ENCODE peak calls at places on chromosomes 6 and 20, in nine cellular contexts. Z is lower leg skin, M is GM13977, L is neural crest cell, E is occipital lobe, B is MCF 10A, U is kidney tubule cell, D is mesendoderm, O is HEK293T. Y is an unnamed sample.

GRCh38 chr20:31698803-31699718 is 23.6 kb downstream of the BCL2L1 start:
- DNase-seq in B (peak; percentile 76), M (peak; percentile 78), O (no peak), L (no peak), D (peak; percentile 86), E (peak; percentile 48), U (peak; percentile 97), Z (peak; percentile 88), Y (peak; percentile 86)

GRCh38 chr20:2385026-2385425 is 4.3 kb downstream of the TGM6 start:
- DNase-seq in O (no peak), L (no peak), M (no peak), B (no peak), Z (no peak), E (no peak), D (peak; percentile 69), U (no peak), Y (no peak)

GRCh38 chr6:80403365-80403764 is 296.9 kb downstream of the BCKDHB start:
- DNase-seq in M (no peak), U (no peak), Z (no peak), O (no peak), D (no peak), L (no peak), B (no peak), E (no peak), Y (no peak)

GRCh38 chr20:10225439-10226080 is 6.9 kb downstream of the SNAP25 start:
- DNase-seq in M (no peak), E (no peak), U (peak; percentile 10), D (peak; percentile 68), O (peak; percentile 22), B (no peak), Z (no peak), L (no peak), Y (no peak)

GRCh38 chr6:24761193-24761835 is 13.4 kb upstream of the GMNN start:
- DNase-seq in U (no peak), D (peak; percentile 26), Z (no peak), O (peak; percentile 25), L (no peak), M (no peak), E (no peak), B (no peak), Y (no peak)

GRCh38 chr6:98977606-98978292 is 30.0 kb upstream of the FBXL4 start:
- DNase-seq in L (no peak), B (no peak), O (no peak), U (peak; percentile 34), E (no peak), Z (no peak), D (no peak), M (no peak), Y (no peak)

GRCh38 chr20:381581-382290 is 1.2 kb downstream of the TRIB3 start:
- DNase-seq in E (peak; percentile 54), M (peak; percentile 91), D (peak; percentile 78), U (peak; percentile 86), O (peak; percentile 50), B (peak; percentile 81), Z (peak; percentile 71), L (peak; percentile 43), Y (peak; percentile 54)

GRCh38 chr6:89581669-89582068 is 56.9 kb downstream of the LYRM2 start:
- DNase-seq in Z (no peak), E (no peak), U (no peak), O (no peak), M (no peak), D (no peak), L (no peak), B (no peak), Y (no peak)

GRCh38 chr6:34746104-34746846 is 11.0 kb upstream of the SNRPC start:
- DNase-seq in L (no peak), O (no peak), B (no peak), M (no peak), E (no peak), U (no peak), D (no peak), Z (no peak), Y (no peak)

GRCh38 chr6:158784505-158784904 is 34.7 kb downstream of the EZR start:
- DNase-seq in L (no peak), Z (no peak), E (no peak), M (no peak), U (peak; percentile 97), D (peak; percentile 84), O (no peak), B (peak; percentile 17), Y (no peak)

GRCh38 chr20:50975701-50976330 is 17.2 kb downstream of the MOCS3 start:
- DNase-seq in B (no peak), L (no peak), E (no peak), D (no peak), M (no peak), O (no peak), Z (no peak), U (no peak), Y (no peak)

GRCh38 chr20:57795347-57795697 is 85.5 kb upstream of the PMEPA1 start:
- DNase-seq in M (no peak), D (no peak), O (no peak), L (no peak), U (peak; percentile 77), B (peak; percentile 13), Z (no peak), E (no peak), Y (no peak)

GRCh38 chr6:35796236-35796635 is 887 bp downstream of the CLPS start:
- DNase-seq in M (no peak), E (no peak), O (no peak), B (no peak), Z (no peak), L (no peak), U (no peak), D (no peak), Y (no peak)

GRCh38 chr20:18144541-18145099 is 7.0 kb downstream of the KAT14 start:
- DNase-seq in L (no peak), B (no peak), O (no peak), D (peak; percentile 88), M (no peak), E (no peak), U (peak; percentile 54), Z (no peak), Y (no peak)

GRCh38 chr6:113094781-113095180 is 747.7 kb downstream of the RFPL4B start:
- DNase-seq in E (no peak), Z (no peak), D (no peak), M (no peak), B (peak; percentile 18), U (no peak), L (no peak), O (no peak), Y (no peak)

GRCh38 chr20:19817017-19817416 is 59.0 kb downstream of the RIN2 start:
- DNase-seq in B (peak; percentile 96), M (no peak), O (no peak), L (no peak), D (no peak), Z (no peak), U (peak; percentile 43), E (no peak), Y (no peak)

GRCh38 chr6:34959221-34959620 is 70.2 kb downstream of the ANKS1A start:
- DNase-seq in Z (no peak), E (no peak), M (no peak), B (no peak), L (no peak), D (no peak), O (no peak), U (no peak), Y (no peak)

GRCh38 chr20:41111578-41111951 is 25.8 kb upstream of the PLCG1 start:
- DNase-seq in Z (no peak), U (peak; percentile 56), D (no peak), M (peak; percentile 24), B (no peak), O (no peak), E (no peak), L (no peak), Y (no peak)

GRCh38 chr6:129498950-129499870 is 210.8 kb downstream of the ARHGAP18 start:
- DNase-seq in O (peak; percentile 50), L (no peak), E (no peak), U (peak; percentile 75), D (peak; percentile 58), M (peak; percentile 18), B (peak; percentile 82), Z (no peak), Y (peak; percentile 33)

GRCh38 chr6:97282238-97282725 is 734 bp downstream of the MMS22L start:
- DNase-seq in D (peak; percentile 40), U (peak; percentile 10), Z (no peak), M (peak; percentile 17), O (peak; percentile 8), E (no peak), L (no peak), B (peak; percentile 24), Y (no peak)

GRCh38 chr6:5076931-5077330 is 8.2 kb upstream of the PPP1R3G start:
- DNase-seq in B (no peak), U (no peak), L (no peak), Z (no peak), E (no peak), D (no peak), O (no peak), M (no peak), Y (peak; percentile 44)

GRCh38 chr6:165223736-165224135 is 85.7 kb downstream of the C6orf118 start:
- DNase-seq in Z (no peak), O (no peak), E (no peak), L (no peak), M (no peak), B (no peak), U (no peak), D (no peak), Y (no peak)

GRCh38 chr20:51220293-51220706 is 197.4 kb upstream of the KCNG1 start:
- DNase-seq in B (peak; percentile 22), M (peak; percentile 67), U (peak; percentile 17), Z (no peak), L (peak; percentile 59), O (peak; percentile 81), D (peak; percentile 60), E (no peak), Y (no peak)

GRCh38 chr6:121614115-121614514 is 178.7 kb downstream of the GJA1 start:
- DNase-seq in M (no peak), O (no peak), Z (no peak), B (peak; percentile 63), E (no peak), U (no peak), D (no peak), L (no peak), Y (no peak)

GRCh38 chr6:27893836-27894807 is 18.1 kb downstream of the OR2B2 start:
- DNase-seq in U (peak; percentile 94), E (peak; percentile 68), D (peak; percentile 96), Z (peak; percentile 87), B (peak; percentile 97), L (peak; percentile 70), O (peak; percentile 56), M (peak; percentile 58), Y (peak; percentile 88)

GRCh38 chr6:80179691-80180090 is 73.2 kb downstream of the BCKDHB start:
- DNase-seq in B (no peak), U (peak; percentile 56), D (peak; percentile 46), M (no peak), L (no peak), Z (no peak), O (no peak), E (no peak), Y (no peak)

GRCh38 chr20:63835031-63835858 is 4.2 kb upstream of the ZBTB46 start:
- DNase-seq in E (peak; percentile 51), M (peak; percentile 81), L (peak; percentile 68), Z (peak; percentile 76), B (peak; percentile 97), O (peak; percentile 75), D (peak; percentile 99), U (peak; percentile 98), Y (peak; percentile 93)

GRCh38 chr6:87700351-87700728 is 1.7 kb downstream of the AKIRIN2 start:
- DNase-seq in M (no peak), D (no peak), E (no peak), U (no peak), L (no peak), O (no peak), B (no peak), Z (no peak), Y (no peak)